ENCODE peak calls at places on chromosomes 4 and X, in six cellular contexts. E is BJ, U is Peyer's patch, X is heart right ventricle, N is body of pancreas, P is H7. J is an unnamed sample.
A peak's percentile ranks its signal among the peaks of the same experiment; 100 is the strongest.

GRCh38 chrX:24956828-24957227 is 58.9 kb downstream of the ARX start:
- DNase-seq in N (no peak), U (no peak), E (no peak), P (no peak), X (no peak), J (no peak)

GRCh38 chr4:2337896-2338295 is 76.0 kb upstream of the MXD4 start:
- DNase-seq in N (no peak), U (peak; percentile 3), X (no peak), E (no peak), P (peak; percentile 39), J (no peak)

GRCh38 chrX:112734250-112734649 is 54.5 kb upstream of the LHFPL1 start:
- DNase-seq in P (no peak), U (no peak), E (no peak), X (peak; percentile 17), N (no peak), J (no peak)

GRCh38 chrX:123590842-123591491 is 141.9 kb downstream of the THOC2 start:
- DNase-seq in U (no peak), X (no peak), N (no peak), E (no peak), P (no peak), J (no peak)

GRCh38 chr4:99723555-99724450 is 66.2 kb upstream of the C4orf54 start:
- DNase-seq in E (peak; percentile 32), U (no peak), X (peak; percentile 55), N (peak; percentile 90), P (no peak), J (no peak)

GRCh38 chrX:19804168-19804567 is 83.2 kb downstream of the SH3KBP1 start:
- DNase-seq in E (no peak), P (no peak), N (no peak), U (no peak), X (no peak), J (no peak)

GRCh38 chr4:108793413-108793812 is 30.6 kb upstream of the ETNPPL start:
- DNase-seq in U (no peak), N (no peak), P (no peak), X (no peak), E (no peak), J (no peak)

GRCh38 chr4:147479817-147480216 is 1.1 kb upstream of the EDNRA start:
- DNase-seq in P (no peak), X (peak; percentile 58), N (peak; percentile 16), E (no peak), U (no peak), J (peak; percentile 29)

GRCh38 chr4:98996056-98996941 is 778 bp downstream of the METAP1 start:
- DNase-seq in U (no peak), P (peak; percentile 20), N (peak; percentile 22), X (no peak), E (no peak), J (no peak)

GRCh38 chr4:110020139-110020538 is 107.5 kb downstream of the EGF start:
- DNase-seq in U (no peak), P (no peak), X (no peak), N (no peak), E (no peak), J (no peak)

GRCh38 chrX:152810403-152810802 is 20.2 kb downstream of the CETN2 start:
- DNase-seq in U (no peak), E (no peak), N (no peak), P (no peak), X (no peak), J (no peak)

GRCh38 chrX:15391850-15392249 is 7.6 kb upstream of the VEGFD start:
- DNase-seq in P (peak; percentile 28), X (no peak), E (no peak), U (no peak), N (no peak), J (no peak)